ENCODE peak calls at places on chromosomes 6 and 20, in seven cellular contexts. One of them, this sample, is unnamed.
A peak's percentile ranks its signal among the peaks of the same experiment; 100 is the strongest.

GRCh38 chr20:51860015-51860882 is 57.9 kb upstream of the SALL4 start:
- DNase-seq in IMR-90: peak; percentile 47
- DNase-seq in Daoy: peak; percentile 31
- DNase-seq in hepatic stellate cell: no peak
- DNase-seq in fibroblast of lung: peak; percentile 88
- DNase-seq in NCI-H2171: no peak
- DNase-seq in EL: peak; percentile 56
- DNase-seq in this sample: no peak

GRCh38 chr6:137316626-137317025 is 97.4 kb upstream of the IFNGR1 start:
- DNase-seq in IMR-90: no peak
- DNase-seq in Daoy: no peak
- DNase-seq in hepatic stellate cell: no peak
- DNase-seq in fibroblast of lung: no peak
- DNase-seq in NCI-H2171: no peak
- DNase-seq in EL: no peak
- DNase-seq in this sample: no peak

GRCh38 chr6:110334425-110335158 is 23.6 kb downstream of the METTL24 start:
- DNase-seq in IMR-90: no peak
- DNase-seq in Daoy: no peak
- DNase-seq in hepatic stellate cell: no peak
- DNase-seq in fibroblast of lung: peak; percentile 49
- DNase-seq in NCI-H2171: no peak
- DNase-seq in EL: no peak
- DNase-seq in this sample: no peak

GRCh38 chr20:431012-431904 is 23.2 kb downstream of the RBCK1 start:
- DNase-seq in IMR-90: peak; percentile 68
- DNase-seq in Daoy: peak; percentile 70
- DNase-seq in hepatic stellate cell: peak; percentile 75
- DNase-seq in fibroblast of lung: peak; percentile 67
- DNase-seq in NCI-H2171: peak; percentile 68
- DNase-seq in EL: peak; percentile 61
- DNase-seq in this sample: no peak

GRCh38 chr20:1401431-1401907 is 8.6 kb upstream of the FKBP1A start:
- DNase-seq in IMR-90: no peak
- DNase-seq in Daoy: no peak
- DNase-seq in hepatic stellate cell: no peak
- DNase-seq in fibroblast of lung: no peak
- DNase-seq in NCI-H2171: no peak
- DNase-seq in EL: no peak
- DNase-seq in this sample: no peak

GRCh38 chr20:35467339-35468224 is 12.2 kb downstream of the CEP250 start:
- DNase-seq in IMR-90: peak; percentile 64
- DNase-seq in Daoy: no peak
- DNase-seq in hepatic stellate cell: peak; percentile 26
- DNase-seq in fibroblast of lung: peak; percentile 77
- DNase-seq in NCI-H2171: no peak
- DNase-seq in EL: peak; percentile 76
- DNase-seq in this sample: peak; percentile 49

GRCh38 chr20:55667024-55667423 is 338.3 kb downstream of the CBLN4 start:
- DNase-seq in IMR-90: no peak
- DNase-seq in Daoy: no peak
- DNase-seq in hepatic stellate cell: no peak
- DNase-seq in fibroblast of lung: no peak
- DNase-seq in NCI-H2171: no peak
- DNase-seq in EL: no peak
- DNase-seq in this sample: no peak

GRCh38 chr6:16239090-16239797 is 857 bp downstream of the GMPR start:
- DNase-seq in IMR-90: peak; percentile 44
- DNase-seq in Daoy: peak; percentile 55
- DNase-seq in hepatic stellate cell: peak; percentile 54
- DNase-seq in fibroblast of lung: peak; percentile 30
- DNase-seq in NCI-H2171: no peak
- DNase-seq in EL: peak; percentile 54
- DNase-seq in this sample: peak; percentile 88

GRCh38 chr6:32079566-32080290 is 29.4 kb downstream of the TNXB start:
- DNase-seq in IMR-90: no peak
- DNase-seq in Daoy: no peak
- DNase-seq in hepatic stellate cell: no peak
- DNase-seq in fibroblast of lung: no peak
- DNase-seq in NCI-H2171: no peak
- DNase-seq in EL: peak; percentile 33
- DNase-seq in this sample: no peak

GRCh38 chr6:24125980-24126379 is at the start of gene NRSN1:
- DNase-seq in IMR-90: no peak
- DNase-seq in Daoy: peak; percentile 28
- DNase-seq in hepatic stellate cell: no peak
- DNase-seq in fibroblast of lung: no peak
- DNase-seq in NCI-H2171: peak; percentile 89
- DNase-seq in EL: no peak
- DNase-seq in this sample: no peak

GRCh38 chr6:166908812-166909211 is 47.5 kb downstream of the RNASET2 start:
- DNase-seq in IMR-90: no peak
- DNase-seq in Daoy: no peak
- DNase-seq in hepatic stellate cell: no peak
- DNase-seq in fibroblast of lung: no peak
- DNase-seq in NCI-H2171: no peak
- DNase-seq in EL: no peak
- DNase-seq in this sample: no peak

GRCh38 chr20:55200317-55200716 is 724.9 kb downstream of the DOK5 start:
- DNase-seq in IMR-90: no peak
- DNase-seq in Daoy: no peak
- DNase-seq in hepatic stellate cell: no peak
- DNase-seq in fibroblast of lung: no peak
- DNase-seq in NCI-H2171: no peak
- DNase-seq in EL: no peak
- DNase-seq in this sample: no peak

GRCh38 chr6:21731411-21732031 is 138.0 kb downstream of the SOX4 start:
- DNase-seq in IMR-90: peak; percentile 61
- DNase-seq in Daoy: peak; percentile 71
- DNase-seq in hepatic stellate cell: no peak
- DNase-seq in fibroblast of lung: peak; percentile 86
- DNase-seq in NCI-H2171: no peak
- DNase-seq in EL: peak; percentile 57
- DNase-seq in this sample: peak; percentile 11

GRCh38 chr6:127031511-127031910 is 87.0 kb upstream of the RSPO3 start:
- DNase-seq in IMR-90: no peak
- DNase-seq in Daoy: no peak
- DNase-seq in hepatic stellate cell: no peak
- DNase-seq in fibroblast of lung: no peak
- DNase-seq in NCI-H2171: no peak
- DNase-seq in EL: no peak
- DNase-seq in this sample: no peak

GRCh38 chr6:40336986-40337780 is 250.0 kb downstream of the LRFN2 start:
- DNase-seq in IMR-90: no peak
- DNase-seq in Daoy: no peak
- DNase-seq in hepatic stellate cell: no peak
- DNase-seq in fibroblast of lung: no peak
- DNase-seq in NCI-H2171: no peak
- DNase-seq in EL: no peak
- DNase-seq in this sample: no peak

GRCh38 chr20:57586370-57586793 is 25.5 kb downstream of the PCK1 start:
- DNase-seq in IMR-90: no peak
- DNase-seq in Daoy: no peak
- DNase-seq in hepatic stellate cell: no peak
- DNase-seq in fibroblast of lung: no peak
- DNase-seq in NCI-H2171: no peak
- DNase-seq in EL: no peak
- DNase-seq in this sample: no peak

GRCh38 chr6:142822882-142823578 is 121.9 kb downstream of the HIVEP2 start:
- DNase-seq in IMR-90: no peak
- DNase-seq in Daoy: peak; percentile 44
- DNase-seq in hepatic stellate cell: no peak
- DNase-seq in fibroblast of lung: no peak
- DNase-seq in NCI-H2171: peak; percentile 92
- DNase-seq in EL: no peak
- DNase-seq in this sample: no peak

GRCh38 chr20:62211769-62212288 is 8.2 kb downstream of the HRH3 start:
- DNase-seq in IMR-90: no peak
- DNase-seq in Daoy: no peak
- DNase-seq in hepatic stellate cell: no peak
- DNase-seq in fibroblast of lung: no peak
- DNase-seq in NCI-H2171: no peak
- DNase-seq in EL: no peak
- DNase-seq in this sample: no peak

GRCh38 chr20:8132015-8132631 is at the start of gene PLCB1:
- DNase-seq in IMR-90: peak; percentile 78
- DNase-seq in Daoy: peak; percentile 88
- DNase-seq in hepatic stellate cell: peak; percentile 92
- DNase-seq in fibroblast of lung: peak; percentile 72
- DNase-seq in NCI-H2171: peak; percentile 94
- DNase-seq in EL: peak; percentile 86
- DNase-seq in this sample: no peak

GRCh38 chr6:43093361-43094289 is 17.5 kb downstream of the PTK7 start:
- DNase-seq in IMR-90: peak; percentile 57
- DNase-seq in Daoy: peak; percentile 71
- DNase-seq in hepatic stellate cell: peak; percentile 69
- DNase-seq in fibroblast of lung: peak; percentile 93
- DNase-seq in NCI-H2171: no peak
- DNase-seq in EL: peak; percentile 88
- DNase-seq in this sample: peak; percentile 51

GRCh38 chr6:162363757-162364156 is 363.8 kb downstream of the PRKN start:
- DNase-seq in IMR-90: no peak
- DNase-seq in Daoy: peak; percentile 14
- DNase-seq in hepatic stellate cell: no peak
- DNase-seq in fibroblast of lung: no peak
- DNase-seq in NCI-H2171: no peak
- DNase-seq in EL: no peak
- DNase-seq in this sample: no peak

GRCh38 chr6:52904562-52905279 is 4.8 kb downstream of the GSTA3 start:
- DNase-seq in IMR-90: no peak
- DNase-seq in Daoy: peak; percentile 48
- DNase-seq in hepatic stellate cell: no peak
- DNase-seq in fibroblast of lung: no peak
- DNase-seq in NCI-H2171: no peak
- DNase-seq in EL: peak; percentile 22
- DNase-seq in this sample: peak; percentile 20

GRCh38 chr20:56710577-56711465 is 81.7 kb downstream of the TFAP2C start:
- DNase-seq in IMR-90: peak; percentile 13
- DNase-seq in Daoy: peak; percentile 30
- DNase-seq in hepatic stellate cell: peak; percentile 32
- DNase-seq in fibroblast of lung: peak; percentile 76
- DNase-seq in NCI-H2171: no peak
- DNase-seq in EL: peak; percentile 62
- DNase-seq in this sample: peak; percentile 31

GRCh38 chr6:167759206-167759605 is 67.5 kb upstream of the AFDN start:
- DNase-seq in IMR-90: no peak
- DNase-seq in Daoy: no peak
- DNase-seq in hepatic stellate cell: no peak
- DNase-seq in fibroblast of lung: no peak
- DNase-seq in NCI-H2171: no peak
- DNase-seq in EL: no peak
- DNase-seq in this sample: no peak

GRCh38 chr20:32737371-32738223 is 5.7 kb downstream of the COMMD7 start:
- DNase-seq in IMR-90: peak; percentile 91
- DNase-seq in Daoy: peak; percentile 62
- DNase-seq in hepatic stellate cell: peak; percentile 48
- DNase-seq in fibroblast of lung: peak; percentile 91
- DNase-seq in NCI-H2171: no peak
- DNase-seq in EL: peak; percentile 81
- DNase-seq in this sample: no peak

GRCh38 chr20:44314870-44315269 is 3.9 kb upstream of the FITM2 start:
- DNase-seq in IMR-90: no peak
- DNase-seq in Daoy: no peak
- DNase-seq in hepatic stellate cell: no peak
- DNase-seq in fibroblast of lung: no peak
- DNase-seq in NCI-H2171: no peak
- DNase-seq in EL: no peak
- DNase-seq in this sample: no peak

GRCh38 chr6:30881392-30881986 is 2.8 kb upstream of the DDR1 start:
- DNase-seq in IMR-90: no peak
- DNase-seq in Daoy: no peak
- DNase-seq in hepatic stellate cell: no peak
- DNase-seq in fibroblast of lung: no peak
- DNase-seq in NCI-H2171: no peak
- DNase-seq in EL: no peak
- DNase-seq in this sample: no peak

GRCh38 chr6:74578339-74578738 is 627.5 kb downstream of the COL12A1 start:
- DNase-seq in IMR-90: peak; percentile 89
- DNase-seq in Daoy: no peak
- DNase-seq in hepatic stellate cell: peak; percentile 23
- DNase-seq in fibroblast of lung: peak; percentile 85
- DNase-seq in NCI-H2171: no peak
- DNase-seq in EL: peak; percentile 49
- DNase-seq in this sample: no peak

GRCh38 chr20:21102252-21102609 is 3.9 kb downstream of the LINC00237 start:
- DNase-seq in IMR-90: no peak
- DNase-seq in Daoy: no peak
- DNase-seq in hepatic stellate cell: no peak
- DNase-seq in fibroblast of lung: no peak
- DNase-seq in NCI-H2171: no peak
- DNase-seq in EL: no peak
- DNase-seq in this sample: no peak

GRCh38 chr20:38426006-38426405 is 9.1 kb downstream of the SNHG17 start:
- DNase-seq in IMR-90: peak; percentile 95
- DNase-seq in Daoy: peak; percentile 89
- DNase-seq in hepatic stellate cell: peak; percentile 96
- DNase-seq in fibroblast of lung: peak; percentile 93
- DNase-seq in NCI-H2171: no peak
- DNase-seq in EL: peak; percentile 96
- DNase-seq in this sample: peak; percentile 84

GRCh38 chr6:18155273-18155863 is at the start of gene KDM1B:
- DNase-seq in IMR-90: peak; percentile 98
- DNase-seq in Daoy: peak; percentile 99
- DNase-seq in hepatic stellate cell: peak; percentile 99
- DNase-seq in fibroblast of lung: peak; percentile 97
- DNase-seq in NCI-H2171: peak; percentile 29
- DNase-seq in EL: peak; percentile 99
- DNase-seq in this sample: peak; percentile 89

GRCh38 chr6:25583099-25583498 is 68.9 kb upstream of the SCGN start:
- DNase-seq in IMR-90: no peak
- DNase-seq in Daoy: no peak
- DNase-seq in hepatic stellate cell: no peak
- DNase-seq in fibroblast of lung: no peak
- DNase-seq in NCI-H2171: no peak
- DNase-seq in EL: no peak
- DNase-seq in this sample: no peak

GRCh38 chr6:156848533-156848932 is 71.4 kb downstream of the ARID1B start:
- DNase-seq in IMR-90: no peak
- DNase-seq in Daoy: peak; percentile 26
- DNase-seq in hepatic stellate cell: no peak
- DNase-seq in fibroblast of lung: peak; percentile 46
- DNase-seq in NCI-H2171: peak; percentile 3
- DNase-seq in EL: peak; percentile 47
- DNase-seq in this sample: no peak

GRCh38 chr6:138863331-138863730 is 67.4 kb downstream of the ECT2L start:
- DNase-seq in IMR-90: no peak
- DNase-seq in Daoy: no peak
- DNase-seq in hepatic stellate cell: no peak
- DNase-seq in fibroblast of lung: no peak
- DNase-seq in NCI-H2171: no peak
- DNase-seq in EL: no peak
- DNase-seq in this sample: no peak